ENCODE peak calls at places on chromosomes 7 and 10, in ten cellular contexts. G, F, V, Q, U, J, H, Y, W and N are unnamed samples.

GRCh38 chr10:130215918-130216205 is 79.7 kb downstream of the GLRX3 start:
- DNase-seq in G (peak), F (no peak), V (no peak), Q (no peak), U (no peak), J (no peak), H (no peak), Y (no peak), W (no peak), N (no peak)

GRCh38 chr7:82319674-82320118 is 123.9 kb downstream of the CACNA2D1 start:
- DNase-seq in G (peak), F (peak), V (peak), Q (peak), U (peak), J (no peak), H (no peak), Y (no peak), W (no peak), N (peak)

GRCh38 chr7:156167417-156167807 is 355.1 kb upstream of the SHH start:
- DNase-seq in G (no peak), F (no peak), V (no peak), Q (no peak), U (no peak), J (no peak), H (no peak), Y (no peak), W (no peak), N (no peak)

GRCh38 chr10:51588984-51589383 is 110.4 kb downstream of the CSTF2T start:
- DNase-seq in G (no peak), F (no peak), V (no peak), Q (no peak), U (no peak), J (no peak), H (no peak), Y (no peak), W (no peak), N (no peak)

GRCh38 chr7:153628825-153629224 is 423.4 kb upstream of the DPP6 start:
- DNase-seq in G (no peak), F (no peak), V (no peak), Q (no peak), U (no peak), J (no peak), H (no peak), Y (no peak), W (no peak), N (no peak)

GRCh38 chr7:102985176-102985783 is 72.5 kb downstream of the LRRC17 start:
- DNase-seq in G (no peak), F (no peak), V (no peak), Q (no peak), U (peak), J (no peak), H (no peak), Y (no peak), W (no peak), N (no peak)

GRCh38 chr7:48471206-48471605 is 299.9 kb downstream of the ABCA13 start:
- DNase-seq in G (no peak), F (no peak), V (no peak), Q (no peak), U (no peak), J (no peak), H (no peak), Y (no peak), W (no peak), N (no peak)

GRCh38 chr10:130751106-130751840 is 560.2 kb downstream of the TCERG1L start:
- DNase-seq in G (no peak), F (no peak), V (no peak), Q (no peak), U (no peak), J (no peak), H (no peak), Y (no peak), W (no peak), N (no peak)

GRCh38 chr10:11639346-11639745 is 27.9 kb upstream of the USP6NL start:
- DNase-seq in G (no peak), F (no peak), V (no peak), Q (no peak), U (no peak), J (no peak), H (no peak), Y (no peak), W (no peak), N (no peak)

GRCh38 chr10:78937800-78938694 is 130.7 kb upstream of the ZMIZ1 start:
- DNase-seq in G (no peak), F (no peak), V (no peak), Q (no peak), U (peak), J (no peak), H (no peak), Y (no peak), W (no peak), N (no peak)

GRCh38 chr10:6070647-6071046 is 8.5 kb upstream of the IL2RA start:
- DNase-seq in G (no peak), F (no peak), V (no peak), Q (no peak), U (no peak), J (no peak), H (no peak), Y (no peak), W (no peak), N (no peak)

GRCh38 chr10:26881600-26882331 is 21.0 kb upstream of the ABI1 start:
- DNase-seq in G (no peak), F (peak), V (no peak), Q (peak), U (peak), J (no peak), H (no peak), Y (peak), W (no peak), N (peak)

GRCh38 chr7:151732292-151732691 is 144.6 kb downstream of the PRKAG2 start:
- DNase-seq in G (no peak), F (no peak), V (no peak), Q (no peak), U (no peak), J (no peak), H (no peak), Y (no peak), W (no peak), N (no peak)

GRCh38 chr7:86504229-86504628 is 139.5 kb upstream of the GRM3 start:
- DNase-seq in G (no peak), F (no peak), V (no peak), Q (no peak), U (no peak), J (no peak), H (no peak), Y (no peak), W (no peak), N (no peak)

GRCh38 chr10:89129850-89130396 is 77.2 kb downstream of the CH25H start:
- DNase-seq in G (peak), F (no peak), V (no peak), Q (no peak), U (peak), J (no peak), H (no peak), Y (no peak), W (no peak), N (no peak)

GRCh38 chr10:4771554-4772201 is 54.3 kb upstream of the AKR1E2 start:
- DNase-seq in G (no peak), F (no peak), V (no peak), Q (no peak), U (peak), J (no peak), H (no peak), Y (no peak), W (no peak), N (no peak)

GRCh38 chr10:70584941-70585544 is 17.5 kb downstream of the PRF1 start:
- DNase-seq in G (no peak), F (peak), V (no peak), Q (no peak), U (peak), J (no peak), H (no peak), Y (no peak), W (no peak), N (peak)

GRCh38 chr10:3702056-3702546 is 82.9 kb downstream of the KLF6 start:
- DNase-seq in G (no peak), F (no peak), V (no peak), Q (no peak), U (no peak), J (no peak), H (no peak), Y (no peak), W (no peak), N (no peak)

GRCh38 chr7:118312966-118313365 is 88.5 kb downstream of the ANKRD7 start:
- DNase-seq in G (no peak), F (no peak), V (no peak), Q (no peak), U (no peak), J (no peak), H (peak), Y (peak), W (no peak), N (no peak)

GRCh38 chr7:143395187-143396149 is 13.2 kb downstream of the EPHA1 start:
- DNase-seq in G (no peak), F (no peak), V (no peak), Q (no peak), U (no peak), J (no peak), H (no peak), Y (no peak), W (no peak), N (no peak)

GRCh38 chr10:50604823-50605222 is 18.9 kb downstream of the SGMS1 start:
- DNase-seq in G (no peak), F (no peak), V (no peak), Q (no peak), U (no peak), J (no peak), H (no peak), Y (no peak), W (no peak), N (no peak)

GRCh38 chr10:123689880-123690279 is 23.7 kb downstream of the GPR26 start:
- DNase-seq in G (no peak), F (no peak), V (no peak), Q (no peak), U (no peak), J (no peak), H (no peak), Y (no peak), W (no peak), N (no peak)

GRCh38 chr10:88565072-88565471 is 18.0 kb downstream of the RNLS start:
- DNase-seq in G (no peak), F (peak), V (no peak), Q (peak), U (peak), J (no peak), H (no peak), Y (peak), W (no peak), N (no peak)

GRCh38 chr7:143229054-143229790 is 7.4 kb downstream of the TAS2R40 start:
- DNase-seq in G (peak), F (no peak), V (no peak), Q (no peak), U (no peak), J (no peak), H (no peak), Y (no peak), W (no peak), N (no peak)

GRCh38 chr10:131271195-131271880 is 40.2 kb downstream of the TCERG1L start:
- DNase-seq in G (no peak), F (no peak), V (no peak), Q (peak), U (no peak), J (no peak), H (no peak), Y (no peak), W (no peak), N (no peak)

GRCh38 chr7:128178611-128179010 is 62.5 kb upstream of the LEP start:
- DNase-seq in G (no peak), F (no peak), V (no peak), Q (no peak), U (no peak), J (no peak), H (no peak), Y (no peak), W (no peak), N (no peak)

GRCh38 chr7:12493407-12493806 is 77.1 kb upstream of the SCIN start:
- DNase-seq in G (no peak), F (no peak), V (no peak), Q (no peak), U (no peak), J (no peak), H (no peak), Y (peak), W (no peak), N (peak)

GRCh38 chr10:82089327-82089726 is 214.3 kb downstream of the NRG3 start:
- DNase-seq in G (no peak), F (no peak), V (no peak), Q (no peak), U (no peak), J (no peak), H (no peak), Y (no peak), W (no peak), N (peak)

GRCh38 chr10:101901340-101901739 is 57.7 kb upstream of the KCNIP2 start:
- DNase-seq in G (no peak), F (no peak), V (no peak), Q (no peak), U (no peak), J (no peak), H (peak), Y (peak), W (no peak), N (no peak)

GRCh38 chr10:73044378-73045285 is 52.0 kb downstream of the P4HA1 start:
- DNase-seq in G (no peak), F (no peak), V (no peak), Q (no peak), U (peak), J (no peak), H (no peak), Y (no peak), W (no peak), N (no peak)

GRCh38 chr7:2800923-2801682 is 43.0 kb downstream of the GNA12 start:
- DNase-seq in G (peak), F (no peak), V (no peak), Q (no peak), U (peak), J (no peak), H (no peak), Y (no peak), W (no peak), N (no peak)